ENCODE peak calls at places on chromosome 19, in seven cellular contexts. R is CD4-positive, alpha-beta T cell; U is kidney epithelial cell; N is brain microvascular endothelial cell; I is bronchial epithelial cell; F is dorsolateral prefrontal cortex; P is esophagus squamous epithelium. K is an unnamed sample. For H3K27me3, the result is how much of the 10 kb centered on the place peaks cover.

GRCh38 chr19:48926909-48927308 is 6.6 kb upstream of the DHDH start:
- DNase-seq in P (no peak), U (peak), F (peak), N (peak), I (peak), R (no peak), K (peak)

GRCh38 chr19:8209965-8210659 is 942 bp downstream of the CERS4 start:
- DNase-seq in N (no peak), U (no peak), R (no peak), P (no peak), I (no peak), F (no peak), K (no peak)

GRCh38 chr19:49559928-49560327 is 20.4 kb downstream of the NOSIP start:
- DNase-seq in R (no peak), F (no peak), U (no peak), N (no peak), I (no peak), P (no peak), K (no peak)

GRCh38 chr19:40803857-40804782 is 5.1 kb downstream of the EGLN2 start:
- DNase-seq in N (no peak), P (peak), I (no peak), U (no peak), R (peak), F (no peak), K (no peak)

GRCh38 chr19:13849991-13850909 is 26.7 kb upstream of the NANOS3 start:
- DNase-seq in R (peak), N (peak), U (no peak), F (peak), P (no peak), I (no peak), K (peak)

GRCh38 chr19:14090509-14091085 is at the start of gene SAMD1:
- DNase-seq in U (no peak), N (peak), R (peak), P (peak), F (peak), I (peak), K (peak)

GRCh38 chr19:46339491-46339890 is 7.4 kb upstream of the PPP5C start:
- DNase-seq in U (no peak), R (no peak), N (no peak), I (no peak), F (no peak), P (no peak), K (no peak)

GRCh38 chr19:14072535-14073231 is at the start of gene MISP3:
- DNase-seq in P (no peak), I (no peak), N (no peak), U (no peak), R (no peak), F (no peak), K (peak)

GRCh38 chr19:29308977-29309520 is 96.1 kb upstream of the UQCRFS1 start:
- DNase-seq in F (no peak), P (no peak), U (no peak), R (no peak), I (no peak), N (no peak), K (no peak)

GRCh38 chr19:12733369-12733896 is 1.1 kb downstream of the TRIR start:
- DNase-seq in R (no peak), U (no peak), F (no peak), P (no peak), N (no peak), I (peak), K (no peak)

GRCh38 chr19:11902228-11902627 is 14.6 kb downstream of the ZNF69 start:
- DNase-seq in I (no peak), R (no peak), N (no peak), F (no peak), U (no peak), P (no peak), K (no peak)

GRCh38 chr19:30062331-30063183 is 120.5 kb downstream of the URI1 start:
- DNase-seq in I (no peak), R (no peak), U (no peak), P (no peak), N (no peak), F (no peak), K (no peak)

GRCh38 chr19:12065100-12065538 is 588 bp downstream of the ZNF844 start:
- DNase-seq in P (no peak), R (no peak), F (no peak), U (no peak), N (peak), I (no peak), K (peak)

GRCh38 chr19:5002143-5002542 is 33.2 kb downstream of the KDM4B start:
- DNase-seq in I (peak), F (no peak), R (no peak), P (no peak), U (no peak), N (peak), K (peak)

GRCh38 chr19:50488795-50489194 is 12.1 kb upstream of the GARIN5A start:
- DNase-seq in N (no peak), I (no peak), R (no peak), P (no peak), F (no peak), U (no peak), K (no peak)

GRCh38 chr19:30649149-30649548 is 277.0 kb downstream of the ZNF536 start:
- DNase-seq in R (no peak), P (no peak), I (no peak), F (no peak), U (no peak), N (no peak), K (no peak)

GRCh38 chr19:52690395-52691214 is 44.2 kb downstream of the ZNF611 start:
- DNase-seq in U (peak), R (peak), F (peak), I (peak), N (peak), P (peak), K (peak)

GRCh38 chr19:602391-603301 is 13.0 kb downstream of the HCN2 start:
- DNase-seq in U (no peak), F (no peak), P (no peak), N (no peak), R (no peak), I (no peak), K (no peak)

GRCh38 chr19:10292789-10293636 is 3.3 kb downstream of the ICAM5 start:
- DNase-seq in P (no peak), I (no peak), F (no peak), U (no peak), R (no peak), N (no peak), K (no peak)
- H3K27me3 ChIP-seq in P (under half), I (under half), F (under half), U (half or more), R (half or more), N (half or more), K (half or more)

DNA sequence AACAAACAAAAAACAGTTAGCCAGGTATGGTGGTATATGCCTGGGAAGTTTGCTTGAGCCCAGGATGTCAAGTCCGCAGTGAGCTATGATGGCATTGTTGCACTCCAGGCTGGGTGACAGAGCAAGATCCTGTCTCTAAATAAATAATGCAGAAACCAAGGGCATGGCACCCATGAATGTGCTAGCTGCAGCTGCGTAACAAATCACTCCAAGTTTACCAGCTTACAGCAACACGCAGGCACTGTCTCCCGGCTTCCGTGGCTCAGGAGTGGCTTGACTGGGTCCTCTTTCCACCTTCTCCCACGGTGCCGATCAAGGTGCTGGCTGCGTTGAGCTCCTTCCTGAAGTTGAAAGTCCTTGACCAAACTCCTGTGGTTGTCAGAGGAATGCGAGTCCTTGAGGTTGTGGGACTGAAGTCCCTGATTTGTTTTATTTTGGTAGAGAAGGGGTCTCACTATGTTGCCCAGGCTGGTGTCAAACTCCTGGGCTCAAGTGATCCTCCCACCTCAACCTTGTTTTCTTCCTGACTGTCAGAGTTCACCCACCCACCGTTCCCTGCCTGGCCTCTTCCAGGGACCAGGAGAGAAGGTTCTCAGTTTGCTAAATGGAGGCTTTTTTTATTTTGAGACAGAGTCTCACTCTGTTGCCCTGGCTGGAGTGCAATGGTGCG is 13.2 kb upstream of the ONECUT3 start:
- DNase-seq in F (no peak), U (no peak), P (no peak), R (no peak), N (no peak), I (no peak), K (no peak)
- H3K27me3 ChIP-seq in F (under half), U (under half), P (under half), R (under half), N (under half), I (under half), K (under half)

GRCh38 chr19:31875550-31875949 is 469.9 kb upstream of the ZNF507 start:
- DNase-seq in U (no peak), P (no peak), F (no peak), R (no peak), N (no peak), I (no peak), K (no peak)
- H3K27me3 ChIP-seq in U (under half), P (under half), F (under half), R (under half), N (under half), I (under half), K (under half)

DNA sequence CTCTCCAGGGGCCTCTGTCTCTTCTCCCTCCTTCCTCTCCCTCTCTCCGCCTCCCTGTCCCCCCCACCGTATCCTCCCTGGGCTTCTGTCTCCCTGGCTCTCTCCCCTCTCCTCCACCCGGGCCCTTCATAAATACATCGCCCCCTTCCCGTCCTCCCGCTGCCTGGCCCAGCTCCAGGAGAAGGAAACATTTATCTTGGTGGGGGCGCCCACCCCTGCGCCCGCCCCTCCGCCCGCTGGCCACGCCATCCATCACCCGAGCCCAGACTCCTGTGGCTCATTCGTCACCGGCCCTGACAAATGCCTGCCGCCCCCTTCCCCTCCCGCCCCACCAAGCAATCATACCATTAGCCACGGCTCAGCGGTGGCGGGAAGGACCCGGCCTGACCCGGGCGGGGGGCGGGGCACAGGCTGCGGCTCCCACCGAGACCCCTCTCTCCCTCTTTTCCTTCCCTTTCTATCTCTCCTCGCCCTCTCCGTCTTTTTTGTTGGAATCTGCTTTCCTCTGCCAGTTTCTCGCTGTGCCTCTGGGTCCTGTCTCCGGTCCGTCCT is 2.6 kb upstream of the MEIS3 start:
- DNase-seq in F (no peak), U (no peak), I (no peak), P (no peak), N (no peak), R (no peak), K (no peak)
- H3K27me3 ChIP-seq in F (under half), U (half or more), I (half or more), P (under half), N (half or more), R (half or more), K (under half)

GRCh38 chr19:33684550-33685303 is 63.0 kb downstream of the CHST8 start:
- DNase-seq in P (no peak), R (no peak), U (no peak), I (no peak), F (peak), N (no peak), K (no peak)
- H3K27me3 ChIP-seq in P (under half), R (under half), U (under half), I (under half), F (under half), N (under half), K (under half)

DNA sequence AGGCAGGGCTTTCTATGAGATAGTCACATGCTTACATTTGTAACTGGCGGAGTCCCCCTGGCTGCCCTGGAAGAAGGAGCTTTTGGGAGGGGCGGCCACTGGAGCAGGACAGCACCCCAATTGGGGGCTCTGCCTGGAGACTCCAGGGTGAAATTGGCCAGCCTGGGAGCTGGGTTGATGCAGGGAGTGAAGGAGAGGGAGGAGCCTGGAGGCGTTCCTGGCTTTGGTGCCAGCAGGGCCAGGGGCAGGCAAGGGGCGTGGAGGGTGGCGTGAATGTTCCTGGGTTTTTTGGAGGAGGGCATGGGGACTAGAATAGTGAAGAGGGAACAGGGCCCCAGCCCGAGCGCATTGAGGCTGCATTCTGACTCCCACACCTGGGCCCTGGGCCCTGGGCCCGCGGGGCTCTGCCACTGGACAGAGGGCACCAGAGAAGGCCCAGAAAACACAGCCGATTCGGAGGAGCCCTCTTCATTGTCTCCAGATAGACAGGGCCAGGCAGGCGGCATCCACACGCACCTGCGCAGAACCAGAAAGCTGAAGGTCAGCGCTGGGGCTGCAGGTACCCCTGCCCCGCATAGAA is 29.5 kb downstream of the COMP start:
- DNase-seq in N (no peak), U (no peak), I (no peak), P (no peak), R (no peak), F (no peak), K (no peak)
- H3K27me3 ChIP-seq in N (under half), U (under half), I (under half), P (under half), R (under half), F (under half), K (under half)

GRCh38 chr19:55543567-55543966 is 1.8 kb downstream of the SBK3 start:
- DNase-seq in R (no peak), P (no peak), N (no peak), F (no peak), U (no peak), I (no peak), K (no peak)

GRCh38 chr19:55540619-55541018 is 3.7 kb upstream of the SBK2 start:
- DNase-seq in P (no peak), R (no peak), U (no peak), F (no peak), N (no peak), I (no peak), K (no peak)

GRCh38 chr19:55541091-55541490 is 4.2 kb upstream of the SBK2 start:
- DNase-seq in N (no peak), R (no peak), U (no peak), P (no peak), I (no peak), F (no peak), K (no peak)

GRCh38 chr19:55544014-55544413 is 1.3 kb downstream of the SBK3 start:
- DNase-seq in N (no peak), P (no peak), U (no peak), R (no peak), I (no peak), F (no peak), K (no peak)

GRCh38 chr19:55542292-55542855 is 3.0 kb downstream of the SBK3 start:
- DNase-seq in P (no peak), R (no peak), I (no peak), N (no peak), U (no peak), F (no peak), K (no peak)
- H3K27me3 ChIP-seq in P (under half), R (under half), I (under half), N (under half), U (under half), F (under half), K (under half)

GRCh38 chr19:42480335-42481095 is 37.8 kb upstream of the CXCL17 start:
- DNase-seq in I (peak), U (no peak), F (no peak), P (no peak), R (no peak), N (peak), K (no peak)
- H3K27me3 ChIP-seq in I (under half), U (under half), F (under half), P (under half), R (under half), N (under half), K (under half)

K was measured in heart left ventricle.